ENCODE peak calls at places on chromosome 14, in six cellular contexts. E is neuronal stem cell, I is IMR-90, D is H9, L is H1, O is mesenchymal stem cell. N is an unnamed sample.

GRCh38 chr14:28784262-28785021 is 17.9 kb downstream of the FOXG1 start:
- DNase-seq in L (no peak), O (no peak), D (no peak), E (no peak), I (no peak), N (no peak)

GRCh38 chr14:58955294-58955821 is 233.1 kb upstream of the DAAM1 start:
- DNase-seq in D (no peak), O (peak), E (no peak), I (peak), L (no peak), N (no peak)

GRCh38 chr14:99881011-99881410 is 87.8 kb downstream of the EML1 start:
- DNase-seq in D (no peak), I (peak), L (no peak), O (no peak), E (no peak), N (no peak)

GRCh38 chr14:39315859-39316444 is 82.2 kb downstream of the MIA2 start:
- DNase-seq in L (no peak), D (no peak), I (no peak), E (peak), O (no peak), N (no peak)

GRCh38 chr14:94769413-94770250 is at the start of gene GSC:
- DNase-seq in I (peak), O (peak), D (peak), L (peak), E (no peak), N (peak)

GRCh38 chr14:32134448-32135070 is 57.5 kb downstream of the ARHGAP5 start:
- DNase-seq in D (no peak), I (peak), E (no peak), O (peak), L (no peak), N (no peak)

GRCh38 chr14:105069887-105070759 is 4.9 kb upstream of the GPR132 start:
- DNase-seq in D (peak), E (no peak), O (peak), L (no peak), I (peak), N (peak)

GRCh38 chr14:90553921-90554336 is 157.1 kb downstream of the CALM1 start:
- DNase-seq in L (no peak), D (no peak), E (no peak), O (no peak), I (no peak), N (no peak)

GRCh38 chr14:44317433-44317746 is 189.7 kb downstream of the FSCB start:
- DNase-seq in O (no peak), D (no peak), I (no peak), E (no peak), L (no peak), N (no peak)

GRCh38 chr14:65989981-65990380 is 496.2 kb upstream of the CCDC196 start:
- DNase-seq in I (no peak), D (no peak), O (no peak), L (no peak), E (no peak), N (no peak)

GRCh38 chr14:76963366-76963765 is 65.1 kb downstream of the IRF2BPL start:
- DNase-seq in I (no peak), L (no peak), O (no peak), D (no peak), E (no peak), N (no peak)

GRCh38 chr14:76965232-76965631 is 63.3 kb downstream of the IRF2BPL start:
- DNase-seq in I (no peak), L (no peak), O (no peak), D (no peak), E (no peak), N (no peak)

GRCh38 chr14:76961631-76962302 is 66.7 kb downstream of the IRF2BPL start:
- DNase-seq in O (peak), L (peak), E (peak), I (peak), D (peak), N (peak)

GRCh38 chr14:76964695-76965094 is 63.8 kb downstream of the IRF2BPL start:
- DNase-seq in I (no peak), O (no peak), E (no peak), D (no peak), L (no peak), N (no peak)

GRCh38 chr14:76962303-76962660 is 66.2 kb downstream of the IRF2BPL start:
- DNase-seq in D (no peak), I (no peak), L (no peak), E (no peak), O (no peak), N (no peak)
- H2AK5ac ChIP-seq in D (no peak), I (peak), L (peak), E (peak), O (peak), N (no peak)

GRCh38 chr14:20970983-20971704 is 15.9 kb downstream of the RNASE2 start:
- DNase-seq in L (peak), D (peak), O (peak), E (peak), I (peak), N (peak)
- H3K4ac ChIP-seq in L (no peak), D (no peak), O (no peak), E (no peak), I (peak), N (peak)

GRCh38 chr14:24172261-24172860 is 481 bp downstream of the REC8 start:
- DNase-seq in D (peak), I (no peak), O (no peak), E (no peak), L (no peak), N (no peak)
- H4K91ac ChIP-seq in D (no peak), I (no peak), O (peak), E (no peak), L (no peak), N (peak)

DNA sequence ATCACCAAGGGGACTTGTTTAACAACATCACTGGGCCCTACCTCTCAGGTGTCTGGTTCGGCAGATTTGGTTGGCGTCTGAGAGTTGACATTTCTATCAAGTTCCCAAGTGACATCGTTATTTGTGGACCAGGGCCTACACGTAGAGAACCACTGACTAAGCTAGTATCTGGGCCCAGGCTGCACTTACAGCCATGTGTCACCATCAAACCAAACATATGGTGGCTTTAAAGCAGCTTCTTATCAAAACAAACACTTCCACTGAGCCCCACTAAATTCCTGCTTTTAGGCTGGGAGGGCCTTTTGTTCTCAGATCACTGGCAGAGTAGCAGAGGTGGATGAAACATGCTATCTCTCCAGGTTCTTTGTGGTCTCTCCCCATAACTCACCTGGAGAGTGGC is 220.5 kb downstream of the PELI2 start:
- DNase-seq in I (peak), L (no peak), E (no peak), D (no peak), O (no peak), N (no peak)
- H2AK5ac ChIP-seq in I (peak), L (no peak), E (no peak), D (no peak), O (no peak), N (no peak)

DNA sequence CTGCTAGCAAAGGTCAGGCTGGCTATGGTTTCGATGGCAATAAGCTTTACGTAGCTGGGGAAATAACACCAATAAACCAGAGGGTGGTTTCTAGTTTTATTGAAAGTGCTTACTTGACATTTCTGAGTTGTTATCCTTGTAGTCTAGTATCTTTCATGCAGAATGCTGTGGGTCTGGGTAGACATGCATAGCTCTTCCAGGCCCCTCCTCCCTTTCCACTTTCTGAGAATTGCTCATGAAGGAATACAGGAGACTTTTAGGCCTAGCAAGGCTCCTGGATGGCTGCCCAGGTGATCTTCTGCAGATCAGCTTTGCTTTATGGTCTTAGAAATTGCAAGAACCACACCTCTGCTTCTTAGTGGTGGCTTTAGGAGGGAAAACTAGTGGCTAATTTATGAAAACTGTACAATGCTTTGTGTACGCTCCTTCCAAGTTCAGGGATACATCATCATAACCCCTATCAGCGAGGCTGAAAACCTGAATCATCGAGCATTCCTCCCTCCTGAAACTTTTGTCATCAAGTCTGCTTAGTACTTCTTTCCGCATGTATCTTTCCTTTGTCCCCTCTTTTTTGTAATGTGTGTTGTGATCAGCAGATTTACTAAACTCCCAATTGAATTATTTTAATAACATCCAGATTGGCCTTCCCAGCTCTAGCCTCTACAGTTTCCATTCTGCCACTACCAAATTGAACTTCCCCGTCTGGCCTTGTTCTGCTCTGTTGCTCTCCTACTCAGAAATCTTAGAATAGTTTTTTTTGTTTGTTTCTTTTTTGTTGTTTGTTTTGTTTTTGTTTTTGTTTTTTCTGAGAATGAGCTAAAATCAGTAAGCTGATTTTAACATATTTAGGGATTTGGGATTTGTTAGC is 473.1 kb downstream of the RAD51B start:
- DNase-seq in D (no peak), L (no peak), I (no peak), O (no peak), E (no peak), N (peak)
- H3K4ac ChIP-seq in D (no peak), L (no peak), I (no peak), O (no peak), E (no peak), N (peak)

DNA sequence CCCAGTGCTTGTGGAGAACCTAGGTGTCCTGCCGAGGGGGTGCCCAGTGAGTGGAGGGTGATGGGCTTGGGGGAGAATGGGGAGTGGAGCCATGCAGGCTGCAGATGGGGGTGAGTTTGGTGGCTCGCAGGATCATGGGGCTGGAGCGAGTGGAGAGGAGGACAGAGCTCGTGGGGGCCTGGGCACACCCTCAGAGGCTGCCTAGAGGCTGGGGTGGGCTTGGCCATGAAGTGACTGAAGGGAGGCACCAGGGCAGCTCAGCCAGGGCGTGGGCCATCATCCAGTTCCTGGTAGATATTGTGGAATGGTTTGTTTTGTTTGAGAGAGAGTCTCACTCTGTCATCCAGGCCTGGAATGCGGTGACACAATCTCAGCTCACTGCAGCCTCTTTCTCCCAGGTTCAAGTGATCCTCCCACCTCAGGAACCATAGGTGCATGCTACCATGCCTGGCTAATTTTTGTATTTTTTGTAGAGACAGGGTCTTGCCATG is 43.4 kb upstream of the AMN start:
- DNase-seq in D (no peak), L (no peak), E (no peak), O (no peak), I (no peak), N (peak)
- H4K91ac ChIP-seq in D (no peak), L (no peak), E (no peak), O (no peak), I (no peak), N (no peak)